ENCODE peak calls at places on chromosomes 4 and X, in nine cellular contexts. P is stimulated activated naive B cell treated with anti-CD40 and anti-IgM and Interleukin-4, amounts not matched to agents 10 μg/mL and 1 μg/mL and 100 μg/mL, for 72 hours; F is endothelial cell; X is erythroblast; K is ACHN; E is HTR-8/SVneo; D is epithelial cell of proximal tubule; Z is GM12865; M is Caco-2. Y is an unnamed sample.

GRCh38 chr4:60216752-60217151 is 983.4 kb upstream of the ADGRL3 start:
- DNase-seq in P (no peak), F (no peak), X (peak), K (no peak), E (peak), D (no peak), Z (no peak), M (no peak), Y (peak)

GRCh38 chr4:14524236-14524635 is 478.0 kb upstream of the CPEB2 start:
- DNase-seq in P (no peak), F (no peak), X (no peak), K (no peak), E (no peak), D (no peak), Z (no peak), M (no peak), Y (no peak)

GRCh38 chr4:47074836-47075235 is 43.5 kb downstream of the GABRB1 start:
- DNase-seq in P (no peak), F (no peak), X (no peak), K (no peak), E (no peak), D (no peak), Z (no peak), M (no peak), Y (no peak)

GRCh38 chr4:185880571-185880970 is 68.6 kb upstream of the SORBS2 start:
- DNase-seq in P (no peak), F (no peak), X (no peak), K (no peak), E (no peak), D (no peak), Z (no peak), M (no peak), Y (no peak)

GRCh38 chr4:35182451-35182850 is 1061.9 kb downstream of the ARAP2 start:
- DNase-seq in P (no peak), F (no peak), X (no peak), K (no peak), E (no peak), D (no peak), Z (no peak), M (no peak), Y (no peak)

GRCh38 chrX:139172731-139173130 is 357.8 kb upstream of the F9 start:
- DNase-seq in P (no peak), F (no peak), X (no peak), K (no peak), E (no peak), D (no peak), Z (no peak), M (no peak), Y (no peak)

GRCh38 chrX:43166874-43167273 is 388.9 kb upstream of the PPP1R2C start:
- DNase-seq in P (no peak), F (no peak), X (no peak), K (no peak), E (no peak), D (no peak), Z (no peak), M (no peak), Y (no peak)

GRCh38 chrX:66553973-66554372 is 84.9 kb downstream of the EDA2R start:
- DNase-seq in P (no peak), F (no peak), X (no peak), K (no peak), E (no peak), D (no peak), Z (no peak), M (no peak), Y (no peak)